ENCODE peak calls at places on chromosomes 6 and 20, in five cellular contexts. One of them, this sample, is unnamed.

GRCh38 chr20:53982624-53983023 is 87.8 kb downstream of the BCAS1 start:
- DNase-seq in NCI-H2081: no peak
- DNase-seq in stimulated activated CD4-positive, alpha-beta T cell treated with anti-CD3 and anti-CD28 coated beads, Interleukin-4, amount 100 ng/mL, for 24 hours: no peak
- DNase-seq in anterior cingulate cortex: no peak
- DNase-seq in EH: no peak
- DNase-seq in this sample: no peak

GRCh38 chr6:112931835-112932234 is 584.7 kb downstream of the RFPL4B start:
- DNase-seq in anterior cingulate cortex: no peak
- DNase-seq in EH: peak
- DNase-seq in stimulated activated CD4-positive, alpha-beta T cell treated with anti-CD3 and anti-CD28 coated beads, Interleukin-4, amount 100 ng/mL, for 24 hours: no peak
- DNase-seq in NCI-H2081: no peak
- DNase-seq in this sample: no peak

GRCh38 chr6:139927236-139927635 is 552.8 kb upstream of the CITED2 start:
- DNase-seq in EH: peak
- DNase-seq in stimulated activated CD4-positive, alpha-beta T cell treated with anti-CD3 and anti-CD28 coated beads, Interleukin-4, amount 100 ng/mL, for 24 hours: no peak
- DNase-seq in anterior cingulate cortex: no peak
- DNase-seq in NCI-H2081: no peak
- DNase-seq in this sample: no peak

GRCh38 chr6:81304486-81304885 is 448.0 kb downstream of the TENT5A start:
- DNase-seq in NCI-H2081: no peak
- DNase-seq in EH: peak
- DNase-seq in anterior cingulate cortex: no peak
- DNase-seq in stimulated activated CD4-positive, alpha-beta T cell treated with anti-CD3 and anti-CD28 coated beads, Interleukin-4, amount 100 ng/mL, for 24 hours: no peak
- DNase-seq in this sample: no peak

GRCh38 chr20:33830371-33830770 is 19.2 kb downstream of the CHMP4B start:
- DNase-seq in anterior cingulate cortex: no peak
- DNase-seq in NCI-H2081: no peak
- DNase-seq in stimulated activated CD4-positive, alpha-beta T cell treated with anti-CD3 and anti-CD28 coated beads, Interleukin-4, amount 100 ng/mL, for 24 hours: no peak
- DNase-seq in EH: peak
- DNase-seq in this sample: no peak

GRCh38 chr6:4611441-4612129 is 164.6 kb upstream of the CDYL start:
- DNase-seq in EH: no peak
- DNase-seq in stimulated activated CD4-positive, alpha-beta T cell treated with anti-CD3 and anti-CD28 coated beads, Interleukin-4, amount 100 ng/mL, for 24 hours: no peak
- DNase-seq in NCI-H2081: no peak
- DNase-seq in anterior cingulate cortex: no peak
- DNase-seq in this sample: no peak

GRCh38 chr6:37260063-37260843 is 2.3 kb upstream of the TMEM217 start:
- DNase-seq in anterior cingulate cortex: no peak
- DNase-seq in NCI-H2081: no peak
- DNase-seq in EH: no peak
- DNase-seq in stimulated activated CD4-positive, alpha-beta T cell treated with anti-CD3 and anti-CD28 coated beads, Interleukin-4, amount 100 ng/mL, for 24 hours: no peak
- DNase-seq in this sample: peak

GRCh38 chr6:84421031-84421430 is 193.6 kb upstream of the CEP162 start:
- DNase-seq in anterior cingulate cortex: no peak
- DNase-seq in NCI-H2081: no peak
- DNase-seq in EH: peak
- DNase-seq in stimulated activated CD4-positive, alpha-beta T cell treated with anti-CD3 and anti-CD28 coated beads, Interleukin-4, amount 100 ng/mL, for 24 hours: no peak
- DNase-seq in this sample: no peak

GRCh38 chr6:137975058-137975940 is 108.2 kb downstream of the TNFAIP3 start:
- DNase-seq in anterior cingulate cortex: no peak
- DNase-seq in stimulated activated CD4-positive, alpha-beta T cell treated with anti-CD3 and anti-CD28 coated beads, Interleukin-4, amount 100 ng/mL, for 24 hours: peak
- DNase-seq in EH: peak
- DNase-seq in NCI-H2081: no peak
- DNase-seq in this sample: peak

GRCh38 chr6:90940812-90941481 is 354.1 kb upstream of the MAP3K7 start:
- DNase-seq in EH: peak
- DNase-seq in stimulated activated CD4-positive, alpha-beta T cell treated with anti-CD3 and anti-CD28 coated beads, Interleukin-4, amount 100 ng/mL, for 24 hours: no peak
- DNase-seq in anterior cingulate cortex: no peak
- DNase-seq in NCI-H2081: peak
- DNase-seq in this sample: no peak

GRCh38 chr20:31602779-31603441 is 2.2 kb upstream of the ID1 start:
- DNase-seq in NCI-H2081: no peak
- DNase-seq in anterior cingulate cortex: no peak
- DNase-seq in EH: peak
- DNase-seq in stimulated activated CD4-positive, alpha-beta T cell treated with anti-CD3 and anti-CD28 coated beads, Interleukin-4, amount 100 ng/mL, for 24 hours: peak
- DNase-seq in this sample: peak

GRCh38 chr6:137358273-137358672 is 135.9 kb downstream of the OLIG3 start:
- DNase-seq in EH: no peak
- DNase-seq in NCI-H2081: no peak
- DNase-seq in anterior cingulate cortex: no peak
- DNase-seq in stimulated activated CD4-positive, alpha-beta T cell treated with anti-CD3 and anti-CD28 coated beads, Interleukin-4, amount 100 ng/mL, for 24 hours: no peak
- DNase-seq in this sample: no peak

GRCh38 chr20:9427430-9427829 is 87.0 kb upstream of the LAMP5 start:
- DNase-seq in stimulated activated CD4-positive, alpha-beta T cell treated with anti-CD3 and anti-CD28 coated beads, Interleukin-4, amount 100 ng/mL, for 24 hours: no peak
- DNase-seq in EH: no peak
- DNase-seq in anterior cingulate cortex: no peak
- DNase-seq in NCI-H2081: no peak
- DNase-seq in this sample: no peak

GRCh38 chr6:90198758-90199425 is 97.8 kb downstream of the BACH2 start:
- DNase-seq in NCI-H2081: no peak
- DNase-seq in EH: no peak
- DNase-seq in anterior cingulate cortex: no peak
- DNase-seq in stimulated activated CD4-positive, alpha-beta T cell treated with anti-CD3 and anti-CD28 coated beads, Interleukin-4, amount 100 ng/mL, for 24 hours: no peak
- DNase-seq in this sample: no peak

GRCh38 chr6:30091577-30092381 is 16.2 kb upstream of the RNF39 start:
- DNase-seq in NCI-H2081: no peak
- DNase-seq in EH: peak
- DNase-seq in anterior cingulate cortex: no peak
- DNase-seq in stimulated activated CD4-positive, alpha-beta T cell treated with anti-CD3 and anti-CD28 coated beads, Interleukin-4, amount 100 ng/mL, for 24 hours: no peak
- DNase-seq in this sample: no peak

GRCh38 chr20:1900321-1900791 is 5.1 kb downstream of the SIRPA start:
- DNase-seq in NCI-H2081: no peak
- DNase-seq in anterior cingulate cortex: no peak
- DNase-seq in EH: peak
- DNase-seq in stimulated activated CD4-positive, alpha-beta T cell treated with anti-CD3 and anti-CD28 coated beads, Interleukin-4, amount 100 ng/mL, for 24 hours: no peak
- DNase-seq in this sample: no peak

GRCh38 chr6:35742842-35743241 is 6.0 kb downstream of the ARMC12 start:
- DNase-seq in EH: no peak
- DNase-seq in NCI-H2081: no peak
- DNase-seq in stimulated activated CD4-positive, alpha-beta T cell treated with anti-CD3 and anti-CD28 coated beads, Interleukin-4, amount 100 ng/mL, for 24 hours: no peak
- DNase-seq in anterior cingulate cortex: no peak
- DNase-seq in this sample: no peak

GRCh38 chr6:89198235-89198634 is 18.9 kb downstream of the GABRR1 start:
- DNase-seq in anterior cingulate cortex: no peak
- DNase-seq in NCI-H2081: no peak
- DNase-seq in stimulated activated CD4-positive, alpha-beta T cell treated with anti-CD3 and anti-CD28 coated beads, Interleukin-4, amount 100 ng/mL, for 24 hours: no peak
- DNase-seq in EH: no peak
- DNase-seq in this sample: no peak

GRCh38 chr20:50783903-50784302 is 11.0 kb upstream of the BCAS4 start:
- DNase-seq in NCI-H2081: no peak
- DNase-seq in EH: no peak
- DNase-seq in stimulated activated CD4-positive, alpha-beta T cell treated with anti-CD3 and anti-CD28 coated beads, Interleukin-4, amount 100 ng/mL, for 24 hours: no peak
- DNase-seq in anterior cingulate cortex: no peak
- DNase-seq in this sample: no peak

GRCh38 chr6:149212892-149213786 is 104.4 kb upstream of the TAB2 start:
- DNase-seq in stimulated activated CD4-positive, alpha-beta T cell treated with anti-CD3 and anti-CD28 coated beads, Interleukin-4, amount 100 ng/mL, for 24 hours: peak
- DNase-seq in EH: no peak
- DNase-seq in anterior cingulate cortex: no peak
- DNase-seq in NCI-H2081: no peak
- DNase-seq in this sample: peak

GRCh38 chr20:58224097-58224496 is 4.4 kb downstream of the ANKRD60 start:
- DNase-seq in EH: no peak
- DNase-seq in NCI-H2081: no peak
- DNase-seq in anterior cingulate cortex: no peak
- DNase-seq in stimulated activated CD4-positive, alpha-beta T cell treated with anti-CD3 and anti-CD28 coated beads, Interleukin-4, amount 100 ng/mL, for 24 hours: peak
- DNase-seq in this sample: peak

GRCh38 chr6:134826889-134827737 is 122.8 kb downstream of the ALDH8A1 start:
- DNase-seq in EH: peak
- DNase-seq in anterior cingulate cortex: no peak
- DNase-seq in stimulated activated CD4-positive, alpha-beta T cell treated with anti-CD3 and anti-CD28 coated beads, Interleukin-4, amount 100 ng/mL, for 24 hours: no peak
- DNase-seq in NCI-H2081: no peak
- DNase-seq in this sample: no peak

GRCh38 chr20:63522091-63522868 is 1.7 kb downstream of the PPDPF start:
- DNase-seq in anterior cingulate cortex: no peak
- DNase-seq in NCI-H2081: no peak
- DNase-seq in EH: no peak
- DNase-seq in stimulated activated CD4-positive, alpha-beta T cell treated with anti-CD3 and anti-CD28 coated beads, Interleukin-4, amount 100 ng/mL, for 24 hours: no peak
- DNase-seq in this sample: no peak

GRCh38 chr20:38453941-38454340 is 18.7 kb upstream of the RALGAPB start:
- DNase-seq in EH: peak
- DNase-seq in NCI-H2081: no peak
- DNase-seq in anterior cingulate cortex: no peak
- DNase-seq in stimulated activated CD4-positive, alpha-beta T cell treated with anti-CD3 and anti-CD28 coated beads, Interleukin-4, amount 100 ng/mL, for 24 hours: no peak
- DNase-seq in this sample: no peak

GRCh38 chr6:144897441-144897921 is 612.3 kb downstream of the UTRN start:
- DNase-seq in anterior cingulate cortex: no peak
- DNase-seq in stimulated activated CD4-positive, alpha-beta T cell treated with anti-CD3 and anti-CD28 coated beads, Interleukin-4, amount 100 ng/mL, for 24 hours: no peak
- DNase-seq in EH: peak
- DNase-seq in NCI-H2081: no peak
- DNase-seq in this sample: no peak

GRCh38 chr20:12053348-12053747 is 135.7 kb downstream of the BTBD3 start:
- DNase-seq in stimulated activated CD4-positive, alpha-beta T cell treated with anti-CD3 and anti-CD28 coated beads, Interleukin-4, amount 100 ng/mL, for 24 hours: no peak
- DNase-seq in NCI-H2081: no peak
- DNase-seq in anterior cingulate cortex: no peak
- DNase-seq in EH: peak
- DNase-seq in this sample: no peak

GRCh38 chr6:72861935-72862432 is 240.1 kb downstream of the KCNQ5 start:
- DNase-seq in stimulated activated CD4-positive, alpha-beta T cell treated with anti-CD3 and anti-CD28 coated beads, Interleukin-4, amount 100 ng/mL, for 24 hours: no peak
- DNase-seq in EH: peak
- DNase-seq in NCI-H2081: no peak
- DNase-seq in anterior cingulate cortex: no peak
- DNase-seq in this sample: no peak

GRCh38 chr6:21955196-21955595 is 341.6 kb downstream of the PRL start:
- DNase-seq in EH: no peak
- DNase-seq in anterior cingulate cortex: no peak
- DNase-seq in NCI-H2081: no peak
- DNase-seq in stimulated activated CD4-positive, alpha-beta T cell treated with anti-CD3 and anti-CD28 coated beads, Interleukin-4, amount 100 ng/mL, for 24 hours: no peak
- DNase-seq in this sample: no peak

GRCh38 chr6:144178323-144178722 is 28.0 kb downstream of the STX11 start:
- DNase-seq in EH: no peak
- DNase-seq in stimulated activated CD4-positive, alpha-beta T cell treated with anti-CD3 and anti-CD28 coated beads, Interleukin-4, amount 100 ng/mL, for 24 hours: peak
- DNase-seq in anterior cingulate cortex: no peak
- DNase-seq in NCI-H2081: no peak
- DNase-seq in this sample: no peak

This sample was measured in activated CD4-positive, alpha-beta memory T cell treated with anti-CD3 and anti-CD28 coated beads for 36 hours.